ENCODE peak calls at places on chromosomes 3 and 15, in four cellular contexts. P is epithelial cell of esophagus, I is cardiac fibroblast, J is uterus. M is an unnamed sample.

GRCh38 chr15:74845208-74845568 is 2.2 kb upstream of the ULK3 start:
- DNase-seq in P (no peak), I (no peak), J (no peak), M (no peak)

GRCh38 chr3:195063596-195064193 is 207.3 kb downstream of the XXYLT1 start:
- DNase-seq in P (peak), I (no peak), J (no peak), M (peak)

GRCh38 chr3:54756330-54756731 is 171.5 kb downstream of the LRTM1 start:
- DNase-seq in P (no peak), I (peak), J (no peak), M (no peak)

GRCh38 chr3:67610458-67610857 is 44.0 kb downstream of the SUCLG2 start:
- DNase-seq in P (peak), I (peak), J (no peak), M (no peak)

GRCh38 chr3:51719413-51720025 is 12.7 kb downstream of the GRM2 start:
- DNase-seq in P (no peak), I (no peak), J (no peak), M (no peak)

GRCh38 chr15:37096878-37097568 is 3.3 kb downstream of the MEIS2 start:
- DNase-seq in P (no peak), I (no peak), J (peak), M (no peak)

GRCh38 chr3:170539886-170540285 is 46.0 kb downstream of the SLC7A14 start:
- DNase-seq in P (no peak), I (no peak), J (no peak), M (no peak)

GRCh38 chr3:110180733-110181132 is 843.4 kb upstream of the DPPA4 start:
- DNase-seq in P (no peak), I (peak), J (peak), M (no peak)

GRCh38 chr3:39106281-39107055 is 959 bp downstream of the GORASP1 start:
- DNase-seq in P (peak), I (peak), J (no peak), M (no peak)

GRCh38 chr3:121951291-121951690 is 57.1 kb downstream of the SLC15A2 start:
- DNase-seq in P (peak), I (no peak), J (no peak), M (no peak)

GRCh38 chr15:77851086-77851485 is 218.4 kb upstream of the LINGO1 start:
- DNase-seq in P (no peak), I (no peak), J (no peak), M (peak)

GRCh38 chr15:35288580-35288979 is 203.5 kb upstream of the NANOGP8 start:
- DNase-seq in P (no peak), I (no peak), J (no peak), M (no peak)

GRCh38 chr15:35298509-35298908 is 213.4 kb upstream of the NANOGP8 start:
- DNase-seq in P (no peak), I (no peak), J (no peak), M (no peak)

GRCh38 chr15:35290301-35290721 is 205.2 kb upstream of the NANOGP8 start:
- DNase-seq in P (peak), I (no peak), J (no peak), M (no peak)

GRCh38 chr15:35289029-35289617 is 204.0 kb upstream of the NANOGP8 start:
- DNase-seq in P (peak), I (peak), J (peak), M (no peak)

DNA sequence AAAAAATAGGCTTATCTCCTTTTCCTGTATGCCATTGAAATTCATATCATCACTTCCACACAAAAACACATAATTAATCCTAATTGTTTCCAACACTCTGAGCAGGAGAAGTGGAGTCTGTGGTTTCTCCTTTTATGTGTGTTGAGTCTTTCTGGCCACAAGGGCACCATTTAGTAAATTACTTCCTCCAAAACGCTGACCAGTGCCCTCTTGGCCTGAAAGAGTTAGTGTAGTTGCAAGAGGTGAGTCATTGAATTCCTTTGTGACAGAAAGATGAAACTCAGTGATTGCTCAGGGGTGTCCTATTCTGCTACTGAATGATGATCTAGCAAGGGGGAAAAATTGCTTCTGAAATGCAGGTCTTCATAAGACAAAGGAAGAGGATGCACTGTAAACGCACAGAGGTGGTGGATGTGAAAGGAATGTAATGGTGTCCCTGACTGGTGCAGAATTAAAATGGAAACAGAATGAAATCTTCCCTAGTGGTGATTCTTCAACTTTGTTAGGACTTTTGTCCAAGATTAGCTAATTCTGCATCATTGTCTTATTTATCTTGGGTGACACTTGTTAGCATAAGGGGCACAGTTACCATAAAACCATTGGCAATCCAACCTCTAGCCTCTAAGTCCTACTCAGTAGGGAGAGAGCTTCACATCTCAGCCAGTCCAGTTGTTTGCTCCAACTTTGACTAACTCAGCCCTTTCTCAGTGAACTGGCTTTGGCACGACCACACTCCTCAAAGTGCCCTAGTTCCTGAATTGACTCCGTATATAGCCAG is 208.4 kb upstream of the NANOGP8 start:
- DNase-seq in P (peak), I (peak), J (no peak), M (no peak)
- TF ChIP-seq CTCF in P (no peak), I (peak), J (no peak), M (no peak)

GRCh38 chr3:4511491-4512251 is 18.5 kb downstream of the ITPR1 start:
- DNase-seq in P (no peak), I (no peak), J (no peak), M (no peak)
- H3K4me3 ChIP-seq in P (no peak), I (no peak), J (no peak), M (no peak)

GRCh38 chr3:147383617-147384016 is 22.7 kb downstream of the ZIC4 start:
- DNase-seq in P (no peak), I (no peak), J (no peak), M (no peak)
- TF ChIP-seq CTCF in P (no peak), I (no peak), J (no peak), M (no peak)

GRCh38 chr3:152276688-152277087 is 8.0 kb downstream of the MBNL1 start:
- DNase-seq in P (no peak), I (no peak), J (no peak), M (no peak)
- H3K4me3 ChIP-seq in P (no peak), I (no peak), J (no peak), M (no peak)

GRCh38 chr3:5120446-5120845 is 1.6 kb upstream of the ARL8B start:
- DNase-seq in P (no peak), I (no peak), J (no peak), M (no peak)

GRCh38 chr3:5123937-5124336 is 1.8 kb downstream of the ARL8B start:
- DNase-seq in P (peak), I (no peak), J (no peak), M (no peak)

GRCh38 chr3:5122030-5122740 is at the start of gene ARL8B:
- DNase-seq in P (peak), I (peak), J (peak), M (peak)

GRCh38 chr3:5126586-5126985 is 4.5 kb downstream of the ARL8B start:
- DNase-seq in P (peak), I (peak), J (no peak), M (no peak)

DNA sequence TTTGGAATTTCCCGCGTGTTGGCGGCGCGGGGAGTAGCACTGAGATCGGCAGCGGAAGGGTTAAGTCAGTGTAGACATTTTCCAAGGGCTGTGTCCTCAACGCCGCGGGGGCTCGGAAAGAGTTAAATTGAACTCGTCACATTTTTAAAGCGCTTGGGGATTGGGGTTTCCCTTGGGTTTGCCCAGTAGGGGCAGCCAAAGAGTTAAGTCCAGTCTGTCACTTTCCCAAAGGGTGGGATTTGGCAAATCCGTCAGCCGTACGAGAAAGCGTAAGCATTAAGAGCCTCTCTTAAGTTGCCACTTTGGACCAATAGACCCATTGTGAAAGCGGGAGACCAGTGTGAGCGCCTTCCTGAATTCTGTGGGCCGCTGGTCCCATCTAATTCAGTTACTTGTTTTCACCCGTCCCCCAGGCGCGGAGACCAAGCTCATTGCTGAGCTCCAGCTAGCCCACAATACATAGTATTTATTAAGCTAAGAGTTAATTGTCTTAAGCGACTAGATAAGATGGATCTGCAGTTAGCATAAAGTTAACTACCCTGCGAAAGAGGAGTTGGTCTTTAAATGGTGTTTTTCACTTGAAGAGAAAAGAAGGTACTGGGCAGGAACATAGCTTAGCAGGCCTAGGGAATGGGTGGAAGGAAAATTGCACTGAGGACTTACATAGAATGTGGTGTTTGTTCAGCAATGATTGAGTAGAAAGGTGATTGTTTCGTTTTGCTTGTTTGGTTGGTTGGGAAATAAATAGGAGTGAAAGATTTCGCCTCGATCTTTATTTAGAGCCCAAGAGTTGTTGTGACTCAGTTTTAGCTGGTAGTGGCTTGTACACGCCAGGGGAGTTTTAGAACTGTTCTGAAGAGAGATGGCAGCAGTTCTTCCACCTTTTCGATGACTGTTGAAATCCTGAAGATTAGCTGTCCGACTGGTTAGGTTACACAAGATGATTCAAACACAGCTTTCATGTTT is 932 bp downstream of the ARL8B start:
- DNase-seq in P (peak), I (peak), J (peak), M (peak)
- TF ChIP-seq CTCF in P (no peak), I (no peak), J (no peak), M (no peak)

DNA sequence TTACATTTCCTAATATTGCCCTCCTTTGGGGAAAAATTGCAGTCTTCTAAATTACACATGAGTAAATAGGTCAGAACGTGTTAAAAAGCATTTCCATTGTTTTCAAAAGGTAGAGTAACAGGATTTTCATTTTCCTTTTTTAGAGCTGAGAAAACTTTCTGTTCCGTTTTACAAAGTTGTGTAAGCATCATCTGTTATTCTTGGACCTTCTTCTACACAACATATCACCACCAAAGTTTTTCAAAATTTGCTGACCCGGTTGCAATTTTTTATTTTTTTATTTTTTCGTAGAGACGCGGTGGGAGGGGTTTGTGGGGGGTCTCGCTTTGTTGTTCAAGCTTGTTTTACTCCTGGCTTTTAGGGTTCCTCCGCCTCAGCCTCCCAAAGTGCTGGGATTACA is 1.1 kb downstream of the CCDC39 start:
- DNase-seq in P (no peak), I (no peak), J (no peak), M (no peak)
- H3K4me3 ChIP-seq in P (no peak), I (no peak), J (no peak), M (no peak)